ENCODE peak calls at places on chromosomes 6 and 20, in nine cellular contexts. Z is neuronal stem cell, D is stomach, K is ecto neural progenitor cell, L is progenitor cell of endocrine pancreas, E is mammary epithelial cell, Q is pancreas, G is T-helper 1 cell, X is GM20000. V is an unnamed sample.

GRCh38 chr6:160088069-160088773 is 33.4 kb upstream of the SLC22A1 start:
- DNase-seq in E (peak), G (no peak), K (peak), Q (no peak), X (no peak), L (peak), D (peak), Z (peak), V (no peak)

GRCh38 chr20:57458400-57459160 is 66.4 kb downstream of the CTCFL start:
- DNase-seq in Z (no peak), G (no peak), X (no peak), K (no peak), Q (no peak), D (peak), L (no peak), E (no peak), V (no peak)

GRCh38 chr20:2101057-2101934 is at the start of gene STK35:
- DNase-seq in L (no peak), X (peak), D (no peak), K (peak), E (peak), Q (peak), G (no peak), Z (no peak), V (peak)

GRCh38 chr6:34280216-34280615 is 31.4 kb upstream of the SMIM29 start:
- DNase-seq in X (no peak), K (no peak), D (no peak), L (no peak), Q (no peak), Z (no peak), E (no peak), G (no peak), V (no peak)

GRCh38 chr6:35425284-35425683 is 26.9 kb upstream of the FANCE start:
- DNase-seq in D (no peak), G (no peak), Q (no peak), L (no peak), X (no peak), E (peak), K (no peak), Z (no peak), V (no peak)

GRCh38 chr6:89122625-89123024 is 4.8 kb upstream of the SRSF12 start:
- DNase-seq in G (no peak), E (peak), Q (no peak), L (no peak), X (peak), K (peak), D (no peak), Z (no peak), V (peak)

GRCh38 chr20:11807070-11807741 is 110.5 kb upstream of the BTBD3 start:
- DNase-seq in L (no peak), D (no peak), Q (no peak), Z (no peak), K (no peak), E (peak), G (no peak), X (no peak), V (no peak)

GRCh38 chr6:16712931-16713484 is 48.3 kb downstream of the ATXN1 start:
- DNase-seq in D (no peak), K (no peak), E (peak), G (no peak), Z (no peak), X (no peak), L (no peak), Q (no peak), V (no peak)

GRCh38 chr6:28488916-28489365 is 26.7 kb downstream of the GPX6 start:
- DNase-seq in L (no peak), K (no peak), E (peak), X (no peak), G (no peak), D (no peak), Q (no peak), Z (peak), V (no peak)

GRCh38 chr20:16528078-16528477 is 45.2 kb downstream of the KIF16B start:
- DNase-seq in Z (no peak), E (peak), K (no peak), D (peak), G (no peak), X (no peak), L (no peak), Q (peak), V (no peak)

GRCh38 chr20:19835533-19836222 is 77.6 kb downstream of the RIN2 start:
- DNase-seq in D (no peak), L (no peak), K (no peak), X (no peak), Q (no peak), Z (no peak), E (no peak), G (no peak), V (no peak)

GRCh38 chr6:11271637-11272036 is 39.2 kb upstream of the NEDD9 start:
- DNase-seq in Z (no peak), G (no peak), Q (no peak), D (no peak), E (no peak), K (no peak), L (no peak), X (no peak), V (no peak)

GRCh38 chr20:20731000-20731944 is 18.8 kb upstream of the RALGAPA2 start:
- DNase-seq in G (no peak), K (no peak), E (no peak), D (no peak), Q (no peak), Z (no peak), X (no peak), L (no peak), V (no peak)

GRCh38 chr6:149723771-149724417 is 6.0 kb upstream of the LATS1 start:
- DNase-seq in K (peak), E (peak), G (no peak), D (peak), Z (no peak), Q (no peak), X (no peak), L (no peak), V (no peak)

GRCh38 chr6:147648936-147649335 is 140.4 kb downstream of the SAMD5 start:
- DNase-seq in X (no peak), Q (no peak), Z (no peak), E (no peak), L (no peak), K (no peak), G (no peak), D (no peak), V (no peak)

GRCh38 chr20:13349240-13349604 is 128.1 kb downstream of the ISM1 start:
- DNase-seq in K (no peak), D (no peak), L (no peak), Q (no peak), G (no peak), Z (no peak), X (no peak), E (no peak), V (no peak)

GRCh38 chr20:48779435-48779834 is 48.4 kb downstream of the PREX1 start:
- DNase-seq in L (no peak), D (no peak), Q (no peak), X (no peak), Z (no peak), E (no peak), G (no peak), K (no peak), V (no peak)

GRCh38 chr6:147947521-147947920 is 395.1 kb upstream of the SASH1 start:
- DNase-seq in Z (no peak), D (no peak), K (no peak), X (no peak), G (no peak), L (no peak), Q (no peak), E (no peak), V (no peak)

GRCh38 chr20:48102821-48103635 is 317.7 kb upstream of the SULF2 start:
- DNase-seq in D (no peak), Q (no peak), Z (no peak), G (no peak), E (no peak), X (no peak), K (no peak), L (no peak), V (no peak)

GRCh38 chr6:73152998-73153757 is 72.1 kb downstream of the KHDC1L start:
- DNase-seq in L (no peak), X (no peak), D (no peak), Z (no peak), G (no peak), Q (no peak), E (peak), K (no peak), V (no peak)

GRCh38 chr6:136350914-136351313 is 61.3 kb upstream of the BCLAF1 start:
- DNase-seq in L (no peak), X (no peak), E (no peak), G (no peak), D (no peak), Q (no peak), K (no peak), Z (no peak), V (no peak)

GRCh38 chr20:50857348-50857747 is 62.5 kb downstream of the BCAS4 start:
- DNase-seq in G (no peak), X (no peak), D (no peak), Q (no peak), K (no peak), Z (no peak), L (no peak), E (no peak), V (no peak)

GRCh38 chr6:116398366-116399005 is 27.7 kb downstream of the DSE start:
- DNase-seq in E (peak), G (no peak), Q (no peak), X (no peak), K (no peak), L (no peak), D (no peak), Z (no peak), V (no peak)

GRCh38 chr6:119874381-119874780 is 524.8 kb upstream of the MAN1A1 start:
- DNase-seq in D (no peak), L (no peak), E (no peak), G (no peak), Z (no peak), X (no peak), Q (no peak), K (no peak), V (no peak)

GRCh38 chr6:110876170-110876773 is 1.7 kb downstream of the AMD1 start:
- DNase-seq in Z (peak), Q (peak), K (peak), D (peak), E (peak), X (peak), G (peak), L (peak), V (peak)

GRCh38 chr20:36591854-36592641 is 13.5 kb upstream of the RAB5IF start:
- DNase-seq in D (no peak), Z (no peak), K (no peak), L (no peak), G (peak), Q (no peak), E (peak), X (no peak), V (no peak)